ENCODE peak calls at places on chromosomes 6 and 20, in nine cellular contexts. I is cardiac muscle cell; S is heart left ventricle; Z is kidney; O is IMR-90; P is CD4-positive, alpha-beta memory T cell; K is fibroblast of lung; T is A549; X is HCT116. M is an unnamed sample.
A peak's percentile ranks its signal among the peaks of the same experiment; 100 is the strongest.

GRCh38 chr20:45972500-45973183 is 639 bp upstream of the ZNF335 start:
- DNase-seq in I (no peak), S (no peak), Z (peak; percentile 56), O (no peak), P (no peak), K (no peak), T (no peak), X (no peak), M (no peak)

GRCh38 chr6:168196385-168196860 is 117.4 kb upstream of the FRMD1 start:
- DNase-seq in I (no peak), S (no peak), Z (peak; percentile 86), O (no peak), P (no peak), K (no peak), T (peak; percentile 49), X (no peak), M (no peak)

GRCh38 chr6:136347847-136348246 is 58.2 kb upstream of the BCLAF1 start:
- DNase-seq in I (no peak), S (no peak), Z (no peak), O (no peak), P (no peak), K (peak; percentile 41), T (no peak), X (no peak), M (no peak)

GRCh38 chr6:126657556-126658129 is 317.7 kb downstream of the CENPW start:
- DNase-seq in I (peak; percentile 23), S (no peak), Z (no peak), O (peak; percentile 44), P (no peak), K (peak; percentile 68), T (peak; percentile 48), X (peak; percentile 39), M (no peak)

GRCh38 chr20:2800590-2801458 is at the start of gene CPXM1:
- DNase-seq in I (peak; percentile 68), S (no peak), Z (peak; percentile 77), O (no peak), P (no peak), K (no peak), T (no peak), X (no peak), M (peak; percentile 17)

GRCh38 chr20:62860924-62861691 is 514 bp downstream of the TCFL5 start:
- DNase-seq in I (peak; percentile 30), S (no peak), Z (peak; percentile 87), O (no peak), P (peak; percentile 66), K (no peak), T (peak; percentile 29), X (no peak), M (peak; percentile 33)

GRCh38 chr6:44665683-44666082 is 278.2 kb downstream of the CDC5L start:
- DNase-seq in I (no peak), S (no peak), Z (no peak), O (no peak), P (no peak), K (no peak), T (no peak), X (no peak), M (no peak)

GRCh38 chr6:132236744-132237143 is 164.5 kb downstream of the MOXD1 start:
- DNase-seq in I (no peak), S (no peak), Z (no peak), O (peak; percentile 51), P (no peak), K (no peak), T (no peak), X (no peak), M (peak; percentile 64)

GRCh38 chr20:20370087-20370575 is 2.2 kb downstream of the INSM1 start:
- DNase-seq in I (no peak), S (no peak), Z (no peak), O (no peak), P (no peak), K (no peak), T (peak; percentile 27), X (no peak), M (no peak)

GRCh38 chr20:20368414-20369352 is 779 bp downstream of the INSM1 start:
- DNase-seq in I (peak; percentile 35), S (no peak), Z (peak; percentile 62), O (no peak), P (no peak), K (no peak), T (peak; percentile 16), X (no peak), M (no peak)

GRCh38 chr20:20367681-20368413 is at the start of gene INSM1:
- DNase-seq in I (no peak), S (no peak), Z (peak; percentile 71), O (no peak), P (no peak), K (no peak), T (no peak), X (no peak), M (no peak)

GRCh38 chr20:20371133-20371532 is 3.2 kb downstream of the INSM1 start:
- DNase-seq in I (no peak), S (no peak), Z (no peak), O (no peak), P (no peak), K (no peak), T (no peak), X (no peak), M (no peak)

DNA sequence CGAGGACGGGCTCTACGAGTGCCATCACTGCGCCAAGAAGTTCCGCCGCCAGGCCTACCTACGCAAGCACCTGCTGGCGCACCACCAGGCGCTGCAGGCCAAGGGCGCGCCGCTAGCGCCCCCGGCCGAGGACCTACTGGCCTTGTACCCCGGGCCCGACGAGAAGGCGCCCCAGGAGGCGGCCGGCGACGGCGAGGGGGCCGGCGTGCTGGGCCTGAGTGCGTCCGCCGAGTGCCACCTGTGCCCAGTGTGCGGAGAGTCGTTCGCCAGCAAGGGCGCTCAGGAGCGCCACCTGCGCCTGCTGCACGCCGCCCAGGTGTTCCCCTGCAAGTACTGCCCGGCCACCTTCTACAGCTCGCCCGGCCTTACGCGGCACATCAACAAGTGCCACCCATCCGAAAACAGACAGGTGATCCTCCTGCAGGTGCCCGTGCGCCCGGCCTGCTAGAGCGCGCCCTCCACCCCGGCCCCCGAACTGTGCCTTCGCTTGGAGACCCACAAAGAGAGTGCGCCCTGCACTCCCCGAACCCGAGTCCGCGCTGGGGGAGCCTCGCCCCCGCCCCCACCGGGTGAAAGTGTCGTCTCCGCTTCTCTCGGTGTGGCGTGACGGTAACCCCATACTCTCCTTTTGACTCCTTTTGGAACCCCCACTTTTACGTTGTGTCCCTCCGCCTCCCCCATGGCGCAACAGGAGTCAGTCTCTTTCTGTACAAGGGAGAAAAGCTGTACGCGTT is 1.6 kb downstream of the INSM1 start:
- DNase-seq in I (peak; percentile 5), S (no peak), Z (peak; percentile 71), O (no peak), P (no peak), K (no peak), T (peak; percentile 67), X (no peak), M (no peak)
- H3K4me3 ChIP-seq in I (peak overlapping the region; percentile 30), S (peak overlapping the region; percentile 18), Z (no peak overlapping the region), O (no peak overlapping the region), P (no peak overlapping the region), K (no peak overlapping the region), T (peak overlapping the region; percentile 44), X (no peak overlapping the region), M (no peak overlapping the region)

GRCh38 chr20:56158489-56158888 is 90.0 kb upstream of the MC3R start:
- DNase-seq in I (no peak), S (no peak), Z (no peak), O (no peak), P (no peak), K (no peak), T (no peak), X (no peak), M (no peak)

GRCh38 chr20:56163806-56164205 is 84.7 kb upstream of the MC3R start:
- DNase-seq in I (no peak), S (no peak), Z (no peak), O (no peak), P (no peak), K (no peak), T (peak; percentile 54), X (no peak), M (no peak)

GRCh38 chr20:56155625-56156024 is 92.9 kb upstream of the MC3R start:
- DNase-seq in I (no peak), S (no peak), Z (no peak), O (no peak), P (no peak), K (no peak), T (no peak), X (no peak), M (no peak)

GRCh38 chr20:56157530-56158203 is 90.9 kb upstream of the MC3R start:
- DNase-seq in I (no peak), S (no peak), Z (no peak), O (no peak), P (no peak), K (no peak), T (no peak), X (no peak), M (no peak)

GRCh38 chr20:56160956-56161355 is 87.6 kb upstream of the MC3R start:
- DNase-seq in I (no peak), S (no peak), Z (no peak), O (no peak), P (no peak), K (no peak), T (no peak), X (no peak), M (no peak)
- H3K9me3 ChIP-seq in I (no peaks in the 10 kb centered on the region), S (no peaks in the 10 kb centered on the region), Z (no peaks in the 10 kb centered on the region), O (peaks cover 29% of the 10 kb centered on the region), P (no peaks in the 10 kb centered on the region), K (no peaks in the 10 kb centered on the region), T (no peaks in the 10 kb centered on the region), X (no peaks in the 10 kb centered on the region), M (peaks cover 3% of the 10 kb centered on the region)

DNA sequence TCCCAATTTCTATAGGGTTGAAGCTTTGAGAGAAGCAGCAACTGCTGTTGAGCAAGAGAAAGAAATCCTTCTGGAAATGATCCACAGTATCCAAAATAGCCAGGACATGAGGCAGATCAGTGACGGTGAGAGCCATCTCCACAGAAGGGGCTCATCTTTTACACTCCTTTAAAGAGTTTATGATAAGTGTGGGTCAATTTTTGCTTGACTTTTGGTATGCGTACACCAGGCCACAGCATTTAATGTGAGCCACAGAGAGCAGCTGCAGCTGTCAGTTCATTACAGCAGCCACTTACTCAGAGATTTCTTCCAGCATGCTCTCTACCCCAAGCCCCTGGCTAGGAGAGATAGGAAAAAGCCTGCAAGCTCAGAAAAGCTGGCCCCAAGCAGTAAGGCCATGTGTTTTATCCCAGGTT is 9.9 kb downstream of the BAG2 start:
- DNase-seq in I (peak; percentile 63), S (no peak), Z (no peak), O (peak; percentile 83), P (no peak), K (peak; percentile 88), T (no peak), X (no peak), M (no peak)
- H3K27ac ChIP-seq in I (peak overlapping the region; percentile 85), S (no peak overlapping the region), Z (no peak overlapping the region), O (peak overlapping the region; percentile 50), P (no peak overlapping the region), K (peak overlapping the region; percentile 29), T (no peak overlapping the region), X (no peak overlapping the region), M (no peak overlapping the region)

DNA sequence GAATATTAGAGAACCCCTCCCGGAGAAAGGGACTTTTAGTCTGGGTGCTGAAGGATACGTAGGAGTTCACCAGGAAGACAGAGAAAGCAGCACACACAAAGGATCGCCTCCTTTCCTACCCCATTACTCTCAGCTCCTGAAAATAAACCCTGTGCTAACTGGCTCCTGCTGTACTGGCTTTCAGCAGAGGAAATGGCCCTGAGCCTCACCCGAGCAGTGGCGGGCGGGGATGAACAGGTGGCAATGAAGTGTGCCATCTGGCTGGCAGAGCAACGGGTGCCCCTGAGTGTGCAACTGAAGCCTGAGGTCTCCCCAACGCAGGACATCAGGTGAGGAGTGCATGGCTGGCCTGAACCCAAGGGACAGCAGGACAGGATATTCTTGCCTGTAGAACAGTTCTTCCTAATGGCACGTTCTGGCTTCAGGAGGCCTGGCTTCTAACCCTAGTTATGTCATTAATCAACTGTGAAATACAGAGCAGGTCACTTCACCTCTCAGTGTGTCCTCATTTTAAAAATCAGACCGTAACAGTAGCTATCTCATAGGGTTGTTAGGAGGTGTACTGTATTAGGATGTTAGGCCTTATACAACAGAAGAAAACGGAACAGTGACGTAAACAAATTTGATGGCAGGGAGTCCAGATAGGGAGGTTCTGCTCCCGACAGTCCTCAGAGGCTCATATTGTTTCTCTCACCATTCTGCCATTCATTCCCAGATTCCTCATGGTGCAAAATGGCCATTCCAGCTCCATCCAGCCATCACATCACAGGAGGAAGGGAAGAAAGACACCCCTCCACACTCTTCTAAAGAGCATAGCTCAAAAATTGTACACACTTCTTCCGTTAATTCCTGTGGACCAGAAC is 1.8 kb downstream of the RBCK1 start:
- DNase-seq in I (no peak), S (no peak), Z (no peak), O (no peak), P (no peak), K (no peak), T (no peak), X (no peak), M (no peak)
- H3K4me3 ChIP-seq in I (no peak overlapping the region), S (peak overlapping the region; percentile 95), Z (peak overlapping the region; percentile 94), O (no peak overlapping the region), P (peak overlapping the region; percentile 94), K (peak overlapping the region; percentile 89), T (peak overlapping the region; percentile 95), X (peak overlapping the region; percentile 98), M (peak overlapping the region; percentile 91)

M was measured in SJSA1.